ENCODE peak calls at places on chromosome 1, in ten cellular contexts. L, E, Q, T, A, B, S, R, F and O are unnamed samples.

GRCh38 chr1:1433804-1434130 is 1.7 kb upstream of the VWA1 start:
- DNase-seq in A (peak), S (no peak), F (peak), R (no peak), B (no peak), E (no peak), Q (peak), L (no peak), T (no peak), O (peak)

GRCh38 chr1:233723387-233723786 is 109.5 kb downstream of the KCNK1 start:
- DNase-seq in R (no peak), B (no peak), F (no peak), A (no peak), L (no peak), E (no peak), T (no peak), S (no peak), Q (peak), O (no peak)

GRCh38 chr1:12617511-12617900 is 504 bp downstream of the DHRS3 start:
- DNase-seq in F (peak), T (no peak), S (no peak), L (peak), Q (no peak), A (peak), R (no peak), B (no peak), E (no peak), O (no peak)

GRCh38 chr1:221991221-221991620 is 249.3 kb upstream of the DUSP10 start:
- DNase-seq in E (no peak), R (no peak), B (no peak), F (no peak), A (no peak), L (peak), S (no peak), T (peak), Q (no peak), O (no peak)

GRCh38 chr1:171403396-171403795 is 81.9 kb upstream of the PRRC2C start:
- DNase-seq in S (no peak), R (no peak), B (no peak), A (no peak), Q (no peak), F (no peak), L (no peak), T (no peak), E (no peak), O (peak)

GRCh38 chr1:226813671-226814591 is 56.5 kb upstream of the PSEN2 start:
- DNase-seq in B (no peak), E (no peak), A (no peak), Q (no peak), L (no peak), F (no peak), R (no peak), S (no peak), T (no peak), O (no peak)

GRCh38 chr1:168121314-168122029 is 15.3 kb downstream of the GPR161 start:
- DNase-seq in E (no peak), B (peak), T (peak), S (no peak), A (no peak), Q (peak), F (no peak), R (no peak), L (no peak), O (peak)

GRCh38 chr1:41811978-41812852 is 106.5 kb downstream of the HIVEP3 start:
- DNase-seq in T (peak), E (peak), L (peak), S (peak), R (no peak), Q (peak), B (peak), F (peak), A (peak), O (peak)

GRCh38 chr1:9093096-9093495 is 23.7 kb upstream of the SLC2A5 start:
- DNase-seq in A (no peak), T (no peak), Q (no peak), L (no peak), B (no peak), F (no peak), E (no peak), S (no peak), R (no peak), O (no peak)

GRCh38 chr1:8661185-8662110 is 156.0 kb downstream of the RERE start:
- DNase-seq in E (no peak), T (peak), B (peak), A (peak), L (no peak), Q (peak), S (no peak), F (peak), R (no peak), O (peak)

GRCh38 chr1:186760426-186760825 is 68.3 kb upstream of the PLA2G4A start:
- DNase-seq in R (no peak), L (no peak), T (no peak), E (no peak), Q (no peak), S (no peak), F (no peak), A (no peak), B (no peak), O (no peak)